ENCODE peak calls at places on chromosomes 6 and 20, in four cellular contexts. N is fibroblast of lung, F is mammary epithelial cell, H is fibroblast of pulmonary artery. T is an unnamed sample.

GRCh38 chr6:106087548-106088325 is 1.6 kb downstream of the PRDM1 start:
- DNase-seq in N (peak; percentile 85), F (peak; percentile 60), H (peak; percentile 76), T (peak; percentile 76)

GRCh38 chr6:4374231-4374630 is 238.9 kb upstream of the ECI2 start:
- DNase-seq in N (no peak), F (no peak), H (no peak), T (no peak)

GRCh38 chr20:63890201-63890576 is 4.7 kb upstream of the DNAJC5 start:
- DNase-seq in N (no peak), F (no peak), H (peak; percentile 43), T (peak; percentile 53)

GRCh38 chr6:138493413-138493812 is 5.9 kb downstream of the NHSL1 start:
- DNase-seq in N (peak; percentile 91), F (peak; percentile 87), H (peak; percentile 70), T (peak; percentile 85)

GRCh38 chr6:130775421-130776012 is 51.7 kb upstream of the SMLR1 start:
- DNase-seq in N (peak; percentile 49), F (no peak), H (no peak), T (no peak)

GRCh38 chr6:54255881-54256280 is 52.4 kb upstream of the TINAG start:
- DNase-seq in N (peak; percentile 35), F (no peak), H (peak; percentile 24), T (peak; percentile 42)

GRCh38 chr6:54262499-54262898 is 45.7 kb upstream of the TINAG start:
- DNase-seq in N (no peak), F (no peak), H (no peak), T (no peak)

GRCh38 chr20:37231970-37232620 is 29.5 kb downstream of the GHRH start:
- DNase-seq in N (peak; percentile 35), F (no peak), H (no peak), T (no peak)

GRCh38 chr20:48189177-48189576 is 403.9 kb upstream of the SULF2 start:
- DNase-seq in N (peak; percentile 54), F (peak; percentile 83), H (peak; percentile 56), T (peak; percentile 49)

GRCh38 chr6:151807513-151808330 is at the start of gene ESR1:
- DNase-seq in N (no peak), F (peak; percentile 3), H (peak; percentile 14), T (peak; percentile 35)

GRCh38 chr6:97819680-97820079 is 536.7 kb upstream of the MMS22L start:
- DNase-seq in N (no peak), F (no peak), H (no peak), T (no peak)

GRCh38 chr6:138562691-138563090 is 63.4 kb upstream of the NHSL1 start:
- DNase-seq in N (no peak), F (no peak), H (no peak), T (no peak)

GRCh38 chr6:116298968-116299367 is 19.2 kb upstream of the TSPYL1 start:
- DNase-seq in N (no peak), F (no peak), H (no peak), T (no peak)

GRCh38 chr20:44185574-44185973 is 1.4 kb downstream of the JPH2 start:
- DNase-seq in N (no peak), F (no peak), H (no peak), T (no peak)
- H3K4me3 ChIP-seq in N (no peak overlapping the region), F (peak overlapping the region; percentile 19), H (no peak overlapping the region), T (no peak overlapping the region)

GRCh38 chr6:163714179-163714578 is 299.7 kb downstream of the QKI start:
- DNase-seq in N (no peak), F (no peak), H (no peak), T (no peak)

GRCh38 chr6:163717106-163717764 is 302.7 kb downstream of the QKI start:
- DNase-seq in N (peak; percentile 6), F (no peak), H (no peak), T (no peak)

GRCh38 chr6:163716690-163717089 is 302.2 kb downstream of the QKI start:
- DNase-seq in N (no peak), F (no peak), H (no peak), T (no peak)

GRCh38 chr6:163718537-163718936 is 304.0 kb downstream of the QKI start:
- DNase-seq in N (no peak), F (no peak), H (no peak), T (no peak)

DNA sequence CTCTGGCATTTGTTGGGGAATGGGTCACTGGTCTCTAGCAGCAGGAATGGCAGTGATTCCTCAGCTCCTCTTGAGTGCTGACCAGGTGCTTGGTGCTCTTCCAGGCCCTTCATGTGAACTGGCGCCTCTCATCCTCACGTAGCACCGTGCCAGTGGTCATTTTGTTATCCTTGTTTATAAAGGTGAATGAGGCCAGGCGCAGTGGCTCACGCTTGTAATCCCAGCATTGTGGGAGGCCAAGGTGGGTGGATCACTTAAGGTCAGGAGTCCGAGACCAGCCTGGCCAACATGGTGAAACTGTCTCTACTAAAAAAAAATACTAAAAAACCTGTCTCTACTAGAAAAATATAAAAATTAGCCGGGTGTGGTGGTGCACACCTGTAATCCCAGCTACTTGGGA is 301.3 kb downstream of the QKI start:
- DNase-seq in N (no peak), F (no peak), H (no peak), T (no peak)
- TF ChIP-seq CTCF in N (no peak), F (no peak), H (no peak), T (no peak)

GRCh38 chr6:15303920-15304291 is 58.0 kb downstream of the JARID2 start:
- DNase-seq in N (no peak), F (no peak), H (no peak), T (no peak)

GRCh38 chr6:15305496-15305895 is 59.6 kb downstream of the JARID2 start:
- DNase-seq in N (no peak), F (no peak), H (no peak), T (no peak)

GRCh38 chr6:15303162-15303919 is 57.5 kb downstream of the JARID2 start:
- DNase-seq in N (no peak), F (no peak), H (no peak), T (no peak)

GRCh38 chr6:15304337-15305078 is 58.6 kb downstream of the JARID2 start:
- DNase-seq in N (no peak), F (no peak), H (no peak), T (no peak)

DNA sequence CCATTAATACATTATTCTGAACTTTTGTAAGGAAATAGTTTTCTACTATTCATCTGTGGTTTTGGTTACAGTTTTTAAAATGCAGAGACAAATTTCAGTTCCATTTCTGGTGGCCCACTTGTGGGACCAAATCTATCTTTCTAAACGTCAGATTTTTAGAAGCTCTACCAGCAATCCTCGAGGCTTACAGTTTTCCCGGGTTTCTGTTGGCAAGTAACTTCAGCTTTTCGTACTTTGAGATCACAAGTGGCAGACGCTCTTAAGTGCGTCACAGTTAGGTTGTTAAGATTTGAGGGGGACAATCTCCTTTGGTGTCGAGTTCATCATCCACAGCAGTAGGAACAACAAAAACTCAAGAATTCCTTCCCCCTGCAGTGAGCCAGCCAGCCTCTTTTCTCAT is 60.0 kb downstream of the JARID2 start:
- DNase-seq in N (no peak), F (no peak), H (no peak), T (no peak)
- H3K4me3 ChIP-seq in N (no peak overlapping the region), F (no peak overlapping the region), H (no peak overlapping the region), T (no peak overlapping the region)

GRCh38 chr6:75202676-75203131 is 3.1 kb downstream of the COL12A1 start:
- DNase-seq in N (peak; percentile 68), F (peak; percentile 86), H (peak; percentile 29), T (no peak)

GRCh38 chr6:75201076-75201475 is 4.8 kb downstream of the COL12A1 start:
- DNase-seq in N (peak; percentile 46), F (no peak), H (no peak), T (no peak)

GRCh38 chr6:75199856-75200255 is 6.0 kb downstream of the COL12A1 start:
- DNase-seq in N (peak; percentile 59), F (no peak), H (no peak), T (no peak)

GRCh38 chr6:75203721-75204120 is 2.1 kb downstream of the COL12A1 start:
- DNase-seq in N (peak; percentile 56), F (no peak), H (peak; percentile 49), T (peak; percentile 47)

GRCh38 chr6:75201901-75202672 is 3.8 kb downstream of the COL12A1 start:
- DNase-seq in N (peak; percentile 62), F (peak; percentile 66), H (peak; percentile 37), T (peak; percentile 55)
- TF ChIP-seq CTCF in N (no peak), F (peak; percentile 21), H (peak; percentile 6), T (peak; percentile 30)

GRCh38 chr6:14472964-14473363 is 355.4 kb downstream of the CD83 start:
- DNase-seq in N (peak; percentile 27), F (no peak), H (no peak), T (peak; percentile 17)
- H3K4me3 ChIP-seq in N (no peak overlapping the region), F (no peak overlapping the region), H (no peak overlapping the region), T (no peak overlapping the region)

DNA sequence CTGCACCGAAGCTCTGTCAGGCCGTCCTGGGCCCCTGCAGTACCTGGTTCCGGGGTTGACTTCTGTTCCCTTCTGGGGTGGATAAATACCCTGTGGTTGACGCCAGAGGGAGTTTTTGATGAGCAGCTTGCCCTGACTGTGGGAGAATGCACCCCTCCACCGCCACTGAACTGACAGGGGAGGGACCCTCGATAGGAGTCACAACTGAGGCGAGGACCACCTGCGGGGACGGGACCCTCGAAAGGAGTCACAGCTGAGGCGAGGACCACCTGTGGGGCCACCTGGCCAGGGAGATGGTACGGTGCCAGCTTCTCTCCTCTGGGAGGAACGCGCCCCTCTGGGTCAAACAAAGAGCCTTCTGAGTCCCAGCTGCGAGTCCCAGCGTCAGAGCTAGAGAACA is 100.1 kb upstream of the FRMD1 start:
- DNase-seq in N (no peak), F (no peak), H (no peak), T (no peak)
- TF ChIP-seq CTCF in N (no peak), F (no peak), H (no peak), T (no peak)

GRCh38 chr6:6688951-6689350 is 100.4 kb downstream of the LY86 start:
- DNase-seq in N (no peak), F (no peak), H (peak; percentile 28), T (no peak)
- H3K4me3 ChIP-seq in N (no peak overlapping the region), F (no peak overlapping the region), H (no peak overlapping the region), T (no peak overlapping the region)

GRCh38 chr20:18258126-18258860 is 30.0 kb upstream of the ZNF133 start:
- DNase-seq in N (no peak), F (no peak), H (no peak), T (no peak)
- TF ChIP-seq CTCF in N (no peak), F (no peak), H (no peak), T (peak; percentile 7)

T was measured in choroid plexus epithelial cell.